ENCODE peak calls at places on chromosomes 11 and 22, in seven cellular contexts. S is colonic mucosa, Q is OCI-LY7, I is neural progenitor cell, B is esophagus squamous epithelium, V is tibial artery, K is uterus. J is an unnamed sample. For H3K4me1, the result is how much of the 10 kb centered on the place peaks cover.

GRCh38 chr11:11899401-11899800 is 57.6 kb downstream of the USP47 start:
- DNase-seq in S (no peak), Q (no peak), I (no peak), B (no peak), V (no peak), K (no peak), J (no peak)

GRCh38 chr11:111718436-111719325 is 47.5 kb downstream of the PPP2R1B start:
- DNase-seq in S (peak), Q (no peak), I (peak), B (no peak), V (no peak), K (no peak), J (peak)

GRCh38 chr22:37211075-37211852 is 1.0 kb downstream of the SSTR3 start:
- DNase-seq in S (no peak), Q (no peak), I (no peak), B (no peak), V (no peak), K (no peak), J (no peak)

GRCh38 chr11:35491231-35491871 is 34.1 kb downstream of the PAMR1 start:
- DNase-seq in S (no peak), Q (no peak), I (no peak), B (no peak), V (no peak), K (no peak), J (no peak)

GRCh38 chr22:44224166-44224565 is 43.4 kb downstream of the PARVG start:
- DNase-seq in S (no peak), Q (no peak), I (no peak), B (no peak), V (no peak), K (no peak), J (no peak)

GRCh38 chr11:31974737-31975136 is 116.1 kb upstream of the RCN1 start:
- DNase-seq in S (no peak), Q (no peak), I (no peak), B (no peak), V (no peak), K (no peak), J (no peak)

GRCh38 chr11:30143098-30143705 is 87.6 kb upstream of the FSHB start:
- DNase-seq in S (no peak), Q (peak), I (peak), B (no peak), V (no peak), K (no peak), J (no peak)

GRCh38 chr11:21402274-21402673 is 732.9 kb downstream of the NELL1 start:
- DNase-seq in S (no peak), Q (no peak), I (no peak), B (no peak), V (no peak), K (no peak), J (no peak)

GRCh38 chr22:38685761-38686160 is 4.0 kb downstream of the TOMM22 start:
- DNase-seq in S (no peak), Q (no peak), I (no peak), B (no peak), V (no peak), K (no peak), J (no peak)

DNA sequence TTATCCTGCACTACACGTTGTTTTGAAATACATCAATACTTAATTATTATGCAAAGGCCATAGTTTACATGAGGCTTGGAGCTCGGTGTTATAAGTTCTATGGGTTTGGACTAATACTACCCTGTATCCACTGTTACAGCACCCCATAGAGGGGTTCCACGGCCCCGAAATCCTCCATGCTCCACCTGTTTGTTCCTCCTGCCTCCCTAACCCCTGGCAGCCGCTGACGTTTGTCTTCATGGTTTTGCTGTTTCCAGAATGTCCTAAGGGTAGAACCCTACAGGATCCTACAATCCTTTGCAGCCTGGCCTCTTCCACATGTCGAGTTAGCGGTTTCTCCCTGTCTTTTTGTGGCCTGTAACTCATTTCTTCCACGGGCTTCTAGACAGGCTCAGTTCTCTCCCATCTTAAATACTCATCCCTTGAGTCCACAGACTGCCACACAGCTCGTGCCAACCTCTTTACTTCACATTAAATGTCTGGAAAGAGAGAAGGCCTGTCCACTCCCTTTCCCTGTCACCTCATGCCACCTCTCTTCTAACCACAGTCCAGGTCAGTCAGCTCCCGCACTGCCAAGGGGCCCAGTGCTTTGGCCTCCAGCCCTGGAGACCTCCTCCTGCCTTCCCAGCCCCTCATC is 42.4 kb upstream of the TH start:
- DNase-seq in S (peak), Q (no peak), I (no peak), B (no peak), V (no peak), K (no peak), J (no peak)
- H3K4me1 ChIP-seq in S (under half), Q (under half), I (under half), B (under half), V (under half), K (under half), J (under half)

GRCh38 chr11:452203-452744 is 2.2 kb downstream of the PTDSS2 start:
- DNase-seq in S (no peak), Q (peak), I (no peak), B (no peak), V (no peak), K (no peak), J (no peak)

GRCh38 chr11:452916-453527 is 2.9 kb downstream of the PTDSS2 start:
- DNase-seq in S (no peak), Q (no peak), I (no peak), B (no peak), V (no peak), K (no peak), J (no peak)

GRCh38 chr11:451738-452137 is 1.7 kb downstream of the PTDSS2 start:
- DNase-seq in S (no peak), Q (no peak), I (no peak), B (no peak), V (no peak), K (no peak), J (no peak)

GRCh38 chr11:449889-450808 is at the start of gene PTDSS2:
- DNase-seq in S (peak), Q (peak), I (peak), B (peak), V (peak), K (peak), J (peak)

DNA sequence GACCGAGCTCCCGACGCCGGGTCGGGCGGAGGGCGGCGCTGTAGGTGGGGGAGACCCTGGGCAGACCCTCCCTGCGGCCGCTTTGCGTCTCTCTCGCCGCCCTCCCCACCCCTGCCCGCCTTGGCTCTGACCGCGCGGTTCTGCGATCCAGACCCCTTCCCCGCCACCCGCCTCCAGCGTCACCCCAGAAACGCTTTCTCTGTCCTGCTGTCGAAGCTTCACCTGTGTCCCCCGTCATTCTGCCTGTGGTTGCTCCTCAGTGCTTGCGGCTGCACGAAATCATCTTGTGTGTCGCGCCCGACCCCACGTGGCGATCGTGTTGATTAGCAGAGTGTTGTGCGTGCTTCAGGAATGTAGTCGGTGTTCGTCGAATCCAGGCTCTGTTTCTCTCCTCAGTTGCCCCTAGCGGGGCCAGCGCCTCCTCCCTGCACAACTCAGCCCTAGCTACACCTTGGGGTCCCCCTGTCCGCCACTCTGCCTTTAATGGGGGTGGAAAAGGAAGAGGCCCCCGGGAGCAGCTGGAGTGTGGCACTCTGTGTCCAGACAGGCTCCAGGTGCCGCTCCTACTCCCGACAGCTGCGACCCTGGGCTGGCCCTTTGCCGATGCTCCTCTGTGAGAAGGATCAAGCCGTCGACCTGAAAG is 851 bp downstream of the PTDSS2 start:
- DNase-seq in S (peak), Q (peak), I (peak), B (peak), V (peak), K (peak), J (peak)
- TF ChIP-seq CTCF in S (no peak), Q (peak), I (peak), B (no peak), V (no peak), K (no peak), J (peak)

DNA sequence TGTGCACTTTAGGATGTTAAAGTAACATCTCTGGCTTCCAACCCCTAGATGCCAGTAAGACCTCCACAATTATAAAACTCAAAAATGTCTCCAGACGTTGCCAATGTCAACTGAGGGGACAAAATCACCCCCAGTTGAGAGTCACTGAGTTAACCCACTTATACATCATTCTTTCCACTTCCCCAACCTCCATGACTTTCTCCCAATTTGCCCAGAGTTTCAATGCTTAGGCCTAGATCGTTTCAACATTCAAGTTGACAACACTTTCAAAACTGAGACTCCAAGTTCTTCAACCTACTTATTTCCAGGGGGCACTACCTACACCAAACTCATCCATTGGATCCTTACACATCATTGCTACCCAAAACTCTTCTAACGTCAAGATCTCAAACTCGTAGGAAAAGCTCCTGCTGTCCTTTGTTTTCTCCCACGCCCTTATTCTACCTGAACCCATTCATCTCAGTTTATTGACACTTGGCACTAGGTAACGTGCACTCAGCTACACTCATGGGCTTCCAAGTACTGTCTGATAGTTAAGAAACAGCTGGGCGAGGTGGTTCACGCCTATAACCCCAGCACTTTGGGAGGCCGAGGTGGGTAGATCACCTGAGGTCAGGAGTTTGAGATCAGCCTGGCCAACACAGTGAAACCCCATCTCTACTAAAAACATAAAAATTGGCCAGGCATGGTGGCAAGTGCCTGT is 24.5 kb downstream of the RBFOX2 start:
- DNase-seq in S (no peak), Q (no peak), I (no peak), B (no peak), V (no peak), K (no peak), J (no peak)
- H3K4me1 ChIP-seq in S (under half), Q (under half), I (under half), B (under half), V (under half), K (under half), J (under half)

GRCh38 chr11:131991606-131992005 is 621.2 kb downstream of the NTM start:
- DNase-seq in S (no peak), Q (no peak), I (no peak), B (no peak), V (no peak), K (no peak), J (no peak)

GRCh38 chr11:131993291-131993690 is 622.9 kb downstream of the NTM start:
- DNase-seq in S (no peak), Q (no peak), I (no peak), B (no peak), V (no peak), K (no peak), J (no peak)

GRCh38 chr11:131985769-131986393 is 615.5 kb downstream of the NTM start:
- DNase-seq in S (no peak), Q (no peak), I (no peak), B (no peak), V (no peak), K (no peak), J (no peak)

GRCh38 chr11:131982154-131982553 is 611.7 kb downstream of the NTM start:
- DNase-seq in S (no peak), Q (no peak), I (peak), B (no peak), V (no peak), K (no peak), J (no peak)

GRCh38 chr11:131987703-131988102 is 617.3 kb downstream of the NTM start:
- DNase-seq in S (no peak), Q (no peak), I (no peak), B (no peak), V (no peak), K (no peak), J (no peak)
- TF ChIP-seq CTCF in S (no peak), Q (no peak), I (no peak), B (no peak), V (no peak), K (no peak), J (no peak)

DNA sequence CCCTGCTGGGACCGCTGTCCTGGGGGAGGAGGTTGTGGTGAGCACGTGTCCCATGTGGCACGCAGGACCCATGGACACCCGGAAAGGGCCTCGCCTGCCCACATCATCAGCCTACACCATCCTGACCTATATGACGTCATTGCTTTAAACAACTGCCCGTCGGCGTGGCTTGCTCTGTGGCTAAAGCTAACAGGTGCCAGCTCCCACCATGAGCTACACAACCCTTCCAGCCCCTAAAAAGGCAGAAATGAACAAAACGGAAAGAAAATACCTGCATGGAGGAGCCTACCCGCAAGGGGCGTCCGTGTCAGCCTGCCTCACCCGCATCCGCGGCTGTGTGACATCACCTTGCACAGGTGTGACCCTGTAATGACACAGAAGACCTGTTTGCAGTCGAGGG is 481.8 kb downstream of the BRD1 start:
- DNase-seq in S (no peak), Q (no peak), I (no peak), B (no peak), V (no peak), K (no peak), J (no peak)
- H3K4me1 ChIP-seq in S (under half), Q (under half), I (under half), B (under half), V (under half), K (under half), J (under half)

DNA sequence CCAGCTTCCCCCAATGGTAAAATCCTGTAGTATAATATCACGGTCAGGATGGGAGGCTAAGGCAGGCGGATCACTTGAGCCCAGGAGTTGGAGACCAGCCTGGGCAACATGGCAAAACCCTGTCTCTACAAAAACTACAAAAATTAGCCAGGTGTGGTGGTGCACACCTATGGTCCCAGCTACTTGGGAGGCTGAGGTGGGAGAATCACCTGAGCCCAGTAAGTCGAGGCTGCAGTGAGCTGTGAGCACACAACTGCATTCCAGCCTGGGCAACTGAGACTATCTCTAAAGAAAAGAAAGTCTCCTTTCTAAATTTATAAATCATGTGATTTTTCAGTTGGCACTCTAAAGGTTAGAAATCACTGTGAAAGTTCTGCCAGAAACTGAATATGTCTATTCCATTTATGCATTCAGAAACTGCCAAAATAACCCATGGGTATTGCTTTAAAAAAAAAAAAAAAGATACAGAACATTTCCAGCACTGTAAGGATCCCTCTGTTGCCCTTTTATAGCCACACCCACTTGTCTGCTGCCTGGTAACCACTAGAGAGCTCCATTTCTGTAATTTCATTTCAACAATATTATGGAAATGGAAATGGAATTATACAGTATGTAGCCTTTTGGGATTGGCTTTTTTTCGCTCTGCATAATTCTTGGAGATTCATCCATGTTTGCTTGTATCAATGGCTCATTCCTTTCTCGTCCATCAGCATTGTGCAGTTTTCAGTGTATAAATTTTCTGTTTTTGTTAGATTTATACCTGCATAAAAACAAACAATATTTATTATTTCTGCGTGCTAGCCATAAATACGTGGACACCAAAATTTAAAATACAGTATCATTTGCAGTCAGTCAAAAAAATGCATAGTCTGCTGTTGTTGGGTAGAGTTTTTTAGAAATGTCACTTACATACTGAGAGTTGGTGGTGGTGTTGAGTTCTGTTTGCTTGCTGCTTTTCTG is 9.4 kb downstream of the CDC45 start:
- DNase-seq in S (no peak), Q (no peak), I (no peak), B (no peak), V (no peak), K (no peak), J (no peak)
- TF ChIP-seq CTCF in S (no peak), Q (peak), I (no peak), B (no peak), V (no peak), K (no peak), J (no peak)

GRCh38 chr11:33709471-33709870 is 8.8 kb upstream of the C11orf91 start:
- DNase-seq in S (no peak), Q (no peak), I (no peak), B (no peak), V (no peak), K (no peak), J (no peak)

GRCh38 chr11:33712436-33712835 is 11.8 kb upstream of the C11orf91 start:
- DNase-seq in S (peak), Q (no peak), I (no peak), B (no peak), V (no peak), K (no peak), J (no peak)

GRCh38 chr11:33716236-33716635 is 15.6 kb upstream of the C11orf91 start:
- DNase-seq in S (no peak), Q (peak), I (no peak), B (no peak), V (no peak), K (no peak), J (no peak)

GRCh38 chr11:33713914-33714398 is 13.3 kb upstream of the C11orf91 start:
- DNase-seq in S (no peak), Q (no peak), I (no peak), B (no peak), V (no peak), K (no peak), J (no peak)

DNA sequence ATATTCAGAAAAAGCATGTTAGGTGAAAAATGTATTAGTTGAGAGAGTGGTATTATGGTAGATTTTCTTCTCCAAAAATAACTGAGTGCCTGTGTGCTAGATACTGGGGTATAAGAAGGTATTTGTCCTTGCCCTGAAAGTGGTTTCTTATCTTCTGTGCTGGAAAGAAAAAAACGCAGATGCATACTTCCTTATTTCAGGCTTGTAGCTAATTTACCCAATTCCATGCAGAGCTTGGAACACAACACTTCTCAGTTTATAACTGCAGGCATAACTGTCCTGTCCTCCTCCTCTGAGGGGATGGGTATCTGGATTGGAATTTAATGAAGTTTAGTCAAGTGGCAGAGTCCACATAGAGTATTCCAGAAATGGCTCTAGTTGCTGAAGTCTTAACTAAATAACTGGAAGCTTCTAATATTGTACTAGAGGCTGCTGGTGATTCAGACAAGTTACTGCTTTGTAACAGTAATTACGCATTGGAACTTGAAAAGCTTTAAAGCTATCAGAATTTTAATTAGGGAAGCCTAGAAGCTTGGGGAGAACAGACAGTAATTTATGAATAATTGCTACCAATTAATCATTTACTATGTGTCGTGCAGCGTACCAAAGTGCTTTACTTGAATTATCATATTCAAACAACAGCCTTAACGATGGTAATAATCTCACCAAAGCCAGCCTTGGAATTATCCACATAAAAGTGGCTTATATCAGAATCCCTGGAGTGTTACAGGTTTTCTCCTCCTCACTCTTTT is 12.7 kb upstream of the C11orf91 start:
- DNase-seq in S (no peak), Q (no peak), I (no peak), B (no peak), V (no peak), K (no peak), J (no peak)
- H3K4me1 ChIP-seq in S (under half), Q (under half), I (under half), B (under half), V (under half), K (under half), J (under half)